ENCODE peak calls at places on chromosomes 13 and 19, in eight cellular contexts. F is activated gamma-delta T cell treated with Interleukin-2 at 50 U/mL for 16 hours; Q is fibroblast of lung; A is psoas muscle; I is GM06990; Z is HepG2; D is GM23338; C is stimulated activated CD4-positive, alpha-beta T cell treated with anti-CD3 and anti-CD28 coated beads, Interleukin-15, amount 100 ng/mL, for 1 hour. V is an unnamed sample.

GRCh38 chr19:1221141-1221903 is 15.7 kb downstream of the STK11 start:
- DNase-seq in F (no peak), Q (peak; percentile 40), A (peak; percentile 94), I (no peak), Z (peak; percentile 38), D (no peak), C (no peak), V (no peak)

GRCh38 chr13:25796474-25796873 is 255.3 kb downstream of the SHISA2 start:
- DNase-seq in F (no peak), Q (peak; percentile 45), A (no peak), I (no peak), Z (no peak), D (no peak), C (no peak), V (no peak)

GRCh38 chr19:15897026-15897737 is 692 bp downstream of the CYP4F2 start:
- DNase-seq in F (no peak), Q (no peak), A (no peak), I (no peak), Z (no peak), D (no peak), C (no peak), V (no peak)

GRCh38 chr19:51417107-51417806 is at the start of gene SIGLEC10:
- DNase-seq in F (peak; percentile 17), Q (no peak), A (no peak), I (peak; percentile 80), Z (no peak), D (peak; percentile 46), C (no peak), V (no peak)

GRCh38 chr13:21638319-21639282 is 32.3 kb upstream of the FGF9 start:
- DNase-seq in F (peak; percentile 37), Q (no peak), A (no peak), I (no peak), Z (no peak), D (peak; percentile 49), C (no peak), V (no peak)

GRCh38 chr13:71290963-71291937 is 575.8 kb downstream of the DACH1 start:
- DNase-seq in F (peak; percentile 15), Q (peak; percentile 2), A (no peak), I (peak; percentile 29), Z (peak; percentile 66), D (no peak), C (peak; percentile 6), V (peak; percentile 71)

GRCh38 chr19:49847731-49848696 is 2.9 kb upstream of the PTOV1 start:
- DNase-seq in F (no peak), Q (peak; percentile 93), A (no peak), I (no peak), Z (no peak), D (no peak), C (no peak), V (no peak)

GRCh38 chr19:46759817-46760333 is 13.6 kb upstream of the STRN4 start:
- DNase-seq in F (no peak), Q (peak; percentile 84), A (no peak), I (no peak), Z (no peak), D (peak; percentile 54), C (no peak), V (no peak)

GRCh38 chr13:35479223-35479536 is 2.7 kb upstream of the MAB21L1 start:
- DNase-seq in F (no peak), Q (no peak), A (no peak), I (no peak), Z (no peak), D (peak; percentile 69), C (no peak), V (no peak)

GRCh38 chr13:99688776-99689175 is 187.5 kb downstream of the TM9SF2 start:
- DNase-seq in F (no peak), Q (no peak), A (no peak), I (no peak), Z (no peak), D (no peak), C (no peak), V (no peak)

GRCh38 chr13:77500094-77500493 is 35.4 kb upstream of the SCEL start:
- DNase-seq in F (no peak), Q (no peak), A (no peak), I (no peak), Z (no peak), D (no peak), C (no peak), V (no peak)